ENCODE peak calls at places on chromosomes 13 and 19, in seven cellular contexts. Y is vagina, N is PC-3, C is pancreas, D is body of pancreas, L is ascending aorta, I is uterus. R is an unnamed sample.

GRCh38 chr19:18995804-18996241 is 37.5 kb downstream of the SUGP2 start:
- DNase-seq in Y (no peak), N (peak; percentile 70), C (no peak), D (peak; percentile 70), L (no peak), I (no peak), R (no peak)

GRCh38 chr13:48998893-48999292 is 23.2 kb downstream of the FNDC3A start:
- DNase-seq in Y (no peak), N (no peak), C (no peak), D (no peak), L (no peak), I (no peak), R (no peak)

GRCh38 chr13:39051157-39051556 is 12.9 kb downstream of the NHLRC3 start:
- DNase-seq in Y (no peak), N (peak; percentile 52), C (no peak), D (no peak), L (no peak), I (no peak), R (no peak)

GRCh38 chr19:38908854-38909253 is 3.1 kb downstream of the CCER2 start:
- DNase-seq in Y (no peak), N (no peak), C (no peak), D (no peak), L (no peak), I (no peak), R (no peak)

GRCh38 chr19:2462635-2463421 is 6.1 kb upstream of the LMNB2 start:
- DNase-seq in Y (no peak), N (peak; percentile 95), C (peak; percentile 91), D (peak; percentile 89), L (peak; percentile 93), I (peak; percentile 90), R (no peak)

GRCh38 chr19:31534786-31535185 is 185.6 kb upstream of the TSHZ3 start:
- DNase-seq in Y (peak; percentile 34), N (no peak), C (no peak), D (no peak), L (no peak), I (no peak), R (no peak)

GRCh38 chr13:43758834-43759233 is 27.9 kb downstream of the ENOX1 start:
- DNase-seq in Y (no peak), N (no peak), C (no peak), D (no peak), L (no peak), I (no peak), R (no peak)

GRCh38 chr13:75326173-75327131 is 155.5 kb downstream of the TBC1D4 start:
- DNase-seq in Y (no peak), N (no peak), C (no peak), D (no peak), L (no peak), I (no peak), R (peak; percentile 38)

GRCh38 chr13:36353001-36353400 is 6.8 kb upstream of the SPART start:
- DNase-seq in Y (no peak), N (no peak), C (no peak), D (no peak), L (no peak), I (no peak), R (no peak)

GRCh38 chr13:78325585-78325984 is 277.8 kb downstream of the POU4F1 start:
- DNase-seq in Y (no peak), N (no peak), C (no peak), D (no peak), L (no peak), I (no peak), R (no peak)

GRCh38 chr13:44243198-44243852 is 130.3 kb upstream of the SERP2 start:
- DNase-seq in Y (no peak), N (peak; percentile 59), C (no peak), D (no peak), L (no peak), I (peak; percentile 61), R (no peak)

GRCh38 chr13:63944896-63945295 is 2529.2 kb upstream of the PCDH20 start:
- DNase-seq in Y (no peak), N (no peak), C (no peak), D (no peak), L (no peak), I (no peak), R (no peak)

DNA sequence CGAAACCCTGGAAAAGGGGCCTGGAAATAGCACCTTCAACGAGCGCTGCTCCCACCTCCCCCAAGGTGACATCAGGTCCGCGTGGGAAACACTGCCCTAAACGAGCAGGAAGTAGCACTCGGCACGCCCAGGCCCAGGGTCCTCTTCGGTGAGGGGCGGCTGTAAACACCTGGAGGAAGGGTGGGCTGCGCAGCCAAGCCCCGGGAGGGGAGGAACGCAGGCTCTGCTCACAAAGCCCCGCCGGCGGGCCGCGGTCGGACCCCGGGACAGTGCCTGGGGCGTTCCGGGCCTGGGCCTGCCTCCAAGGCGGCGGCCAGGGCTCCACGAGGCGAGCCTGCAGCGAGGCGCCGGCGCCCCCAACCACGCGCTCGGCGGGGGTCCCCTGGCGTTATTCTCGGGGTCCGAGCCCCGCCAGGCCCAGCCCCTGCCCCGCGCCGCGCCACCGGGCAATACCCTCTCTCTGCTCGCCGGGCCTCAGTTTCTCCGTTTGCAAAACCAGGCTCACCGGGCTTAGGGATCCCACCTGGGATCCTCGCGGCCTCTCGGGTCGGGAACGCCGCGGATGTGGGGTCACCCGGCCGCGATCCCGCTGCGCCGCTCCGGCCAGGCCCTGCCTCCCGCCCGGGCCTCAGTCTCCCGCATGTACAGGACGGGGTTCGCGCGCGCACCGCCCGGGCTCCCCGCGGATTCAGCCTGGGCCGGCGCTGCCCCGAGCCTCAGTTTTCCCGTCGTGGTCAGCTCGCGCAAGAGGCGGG is 630 bp downstream of the RNF126 start:
- DNase-seq in Y (no peak), N (peak; percentile 38), C (peak; percentile 88), D (peak; percentile 77), L (no peak), I (no peak), R (peak; percentile 85)
- H3K4me1 ChIP-seq in Y (peaks cover 68% of the 10 kb centered on the region), N (peaks cover 21% of the 10 kb centered on the region), C (no peaks in the 10 kb centered on the region), D (peaks cover 68% of the 10 kb centered on the region), L (peaks cover 16% of the 10 kb centered on the region), I (peaks cover 34% of the 10 kb centered on the region), R (peaks cover 53% of the 10 kb centered on the region)

DNA sequence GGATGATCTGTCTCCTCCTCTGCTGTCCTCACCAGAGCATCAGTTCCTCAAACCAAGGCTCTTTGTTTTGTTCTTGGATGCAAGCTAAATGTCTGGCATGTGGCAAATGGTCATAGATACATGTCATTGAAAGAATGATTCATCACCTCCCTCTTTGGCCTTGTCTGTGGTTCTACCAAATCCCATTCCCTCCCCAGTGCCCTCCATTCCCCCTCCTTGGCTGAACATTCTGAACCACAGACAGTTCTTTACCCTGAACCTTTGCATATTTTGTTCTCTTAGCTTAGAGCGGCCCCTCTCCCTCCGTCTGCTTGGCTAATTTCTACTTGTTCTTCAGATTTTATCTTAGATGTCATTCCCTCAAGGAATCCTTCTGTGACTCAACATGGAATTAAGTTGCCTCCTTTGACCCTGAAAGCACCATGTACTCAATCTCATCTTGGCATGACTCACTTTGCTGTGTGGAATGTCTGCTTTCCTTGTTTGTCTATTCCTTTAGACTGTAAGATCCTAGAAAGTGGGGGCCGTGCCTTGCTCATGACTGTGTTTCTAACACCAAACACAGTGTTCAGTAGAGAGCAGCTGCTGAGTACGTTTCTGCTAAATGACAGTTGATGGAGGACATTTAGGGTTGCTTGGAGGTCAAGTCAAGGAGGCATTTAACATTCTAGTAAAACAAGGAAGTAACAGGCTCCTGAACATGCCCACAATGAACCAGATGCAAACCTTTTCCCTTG is 8.1 kb downstream of the ALOX5AP start:
- DNase-seq in Y (peak; percentile 89), N (peak; percentile 93), C (no peak), D (peak; percentile 51), L (peak; percentile 83), I (peak; percentile 81), R (no peak)
- H3K4me3 ChIP-seq in Y (no peak overlapping the region), N (no peak overlapping the region), C (no peak overlapping the region), D (no peak overlapping the region), L (peak overlapping the region; percentile 27), I (no peak overlapping the region), R (no peak overlapping the region)

GRCh38 chr19:46408611-46409039 is 4.7 kb downstream of the CCDC8 start:
- DNase-seq in Y (no peak), N (no peak), C (peak; percentile 77), D (peak; percentile 59), L (peak; percentile 90), I (peak; percentile 83), R (no peak)

GRCh38 chr19:46404884-46405658 is 8.3 kb downstream of the CCDC8 start:
- DNase-seq in Y (no peak), N (peak; percentile 14), C (peak; percentile 76), D (peak; percentile 48), L (no peak), I (no peak), R (no peak)

GRCh38 chr19:46409146-46409545 is 4.2 kb downstream of the CCDC8 start:
- DNase-seq in Y (no peak), N (no peak), C (no peak), D (no peak), L (no peak), I (no peak), R (no peak)

GRCh38 chr19:46410205-46411087 is 2.9 kb downstream of the CCDC8 start:
- DNase-seq in Y (no peak), N (no peak), C (no peak), D (no peak), L (no peak), I (no peak), R (no peak)

DNA sequence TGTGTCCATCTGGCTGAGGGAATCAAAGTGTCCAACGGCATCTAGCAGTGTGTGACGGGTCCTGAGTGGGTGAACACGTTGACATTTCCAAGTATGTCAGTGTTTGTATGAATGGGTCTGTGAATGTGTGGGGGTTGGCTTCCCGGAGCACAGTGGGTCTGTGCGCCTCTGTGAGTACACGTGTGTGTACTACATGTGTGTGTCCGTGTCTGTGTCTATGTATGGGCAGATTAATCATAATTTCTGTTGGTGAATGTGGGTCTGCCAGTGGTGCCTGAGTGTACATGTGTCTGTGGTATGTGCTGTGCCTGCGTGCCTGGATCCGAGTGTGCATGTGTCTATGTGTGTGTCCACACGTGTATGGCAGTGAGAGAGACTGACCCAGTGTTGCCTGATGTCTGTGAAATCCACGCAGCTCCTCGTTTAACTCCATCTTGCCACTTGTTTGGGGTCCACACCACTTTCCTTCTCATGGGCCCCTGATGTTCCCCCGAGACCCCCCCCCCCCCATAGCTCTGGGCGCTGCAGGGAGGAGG is 5.4 kb downstream of the CCDC8 start:
- DNase-seq in Y (no peak), N (no peak), C (peak; percentile 17), D (no peak), L (no peak), I (no peak), R (no peak)
- H3K27me3 ChIP-seq in Y (no peaks in the 10 kb centered on the region), N (no peaks in the 10 kb centered on the region), C (no peaks in the 10 kb centered on the region), D (no peaks in the 10 kb centered on the region), L (no peaks in the 10 kb centered on the region), I (no peaks in the 10 kb centered on the region), R (peaks cover 48% of the 10 kb centered on the region)

DNA sequence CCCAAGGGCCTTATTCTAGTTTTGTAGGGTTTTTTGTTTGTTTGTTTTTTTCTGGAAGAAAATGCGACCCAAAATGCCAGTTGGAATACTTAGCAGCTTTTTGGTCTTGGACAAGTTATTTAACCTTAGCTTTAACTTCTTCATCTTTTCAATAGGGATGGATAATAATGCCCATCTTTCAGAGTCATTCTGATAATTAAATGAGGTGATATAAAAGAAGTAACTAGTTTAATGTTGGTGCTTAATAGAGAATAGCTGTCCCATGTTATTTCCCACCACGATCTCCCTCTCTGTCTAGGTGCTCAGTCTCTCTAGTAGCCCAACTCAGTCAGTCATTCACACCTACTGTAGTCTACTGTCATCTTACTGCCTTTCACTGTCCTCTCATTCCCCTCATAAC is 8.0 kb downstream of the LSM14A start:
- DNase-seq in Y (no peak), N (no peak), C (no peak), D (no peak), L (no peak), I (no peak), R (no peak)
- H3K4me1 ChIP-seq in Y (peaks cover 98% of the 10 kb centered on the region), N (peaks cover 45% of the 10 kb centered on the region), C (peaks cover 47% of the 10 kb centered on the region), D (peaks cover 95% of the 10 kb centered on the region), L (peaks cover 19% of the 10 kb centered on the region), I (peaks cover 10% of the 10 kb centered on the region), R (peaks cover 71% of the 10 kb centered on the region)